ENCODE peak calls at places on chromosomes 6 and 20, in four cellular contexts. One of them, this sample, is unnamed.

GRCh38 chr6:134822920-134823430 is 126.9 kb downstream of the ALDH8A1 start:
- DNase-seq in thoracic aorta: no peak
- DNase-seq in Caco-2: peak; percentile 49
- DNase-seq in cardiac muscle cell: peak; percentile 89
- DNase-seq in this sample: peak; percentile 78

GRCh38 chr20:54477134-54477533 is 1.7 kb downstream of the DOK5 start:
- DNase-seq in thoracic aorta: no peak
- DNase-seq in Caco-2: no peak
- DNase-seq in cardiac muscle cell: no peak
- DNase-seq in this sample: no peak

GRCh38 chr20:51624157-51624731 is 81.7 kb upstream of the NFATC2 start:
- DNase-seq in thoracic aorta: no peak
- DNase-seq in Caco-2: peak; percentile 83
- DNase-seq in cardiac muscle cell: peak; percentile 86
- DNase-seq in this sample: peak; percentile 52

GRCh38 chr20:50191566-50192363 is 1.1 kb downstream of the CEBPB start:
- DNase-seq in thoracic aorta: no peak
- DNase-seq in Caco-2: peak; percentile 89
- DNase-seq in cardiac muscle cell: peak; percentile 79
- DNase-seq in this sample: peak; percentile 24

GRCh38 chr20:9617062-9617461 is 102.7 kb downstream of the LAMP5 start:
- DNase-seq in thoracic aorta: no peak
- DNase-seq in Caco-2: peak; percentile 47
- DNase-seq in cardiac muscle cell: peak; percentile 81
- DNase-seq in this sample: peak; percentile 50

GRCh38 chr6:157597461-157598312 is 216.7 kb downstream of the ZDHHC14 start:
- DNase-seq in thoracic aorta: no peak
- DNase-seq in Caco-2: peak; percentile 62
- DNase-seq in cardiac muscle cell: peak; percentile 46
- DNase-seq in this sample: peak; percentile 45

GRCh38 chr6:25448965-25449538 is 169.9 kb downstream of the CARMIL1 start:
- DNase-seq in thoracic aorta: no peak
- DNase-seq in Caco-2: no peak
- DNase-seq in cardiac muscle cell: no peak
- DNase-seq in this sample: no peak

GRCh38 chr6:158290659-158291058 is 21.6 kb upstream of the TULP4 start:
- DNase-seq in thoracic aorta: no peak
- DNase-seq in Caco-2: no peak
- DNase-seq in cardiac muscle cell: no peak
- DNase-seq in this sample: no peak

GRCh38 chr6:43396408-43397149 is 27.1 kb upstream of the ZNF318 start:
- DNase-seq in thoracic aorta: no peak
- DNase-seq in Caco-2: no peak
- DNase-seq in cardiac muscle cell: no peak
- DNase-seq in this sample: no peak

GRCh38 chr6:125224236-125224861 is 70.8 kb downstream of the TPD52L1 start:
- DNase-seq in thoracic aorta: no peak
- DNase-seq in Caco-2: no peak
- DNase-seq in cardiac muscle cell: no peak
- DNase-seq in this sample: peak; percentile 50

GRCh38 chr6:119974430-119975159 is 625.0 kb upstream of the MAN1A1 start:
- DNase-seq in thoracic aorta: no peak
- DNase-seq in Caco-2: no peak
- DNase-seq in cardiac muscle cell: no peak
- DNase-seq in this sample: no peak

GRCh38 chr6:70700922-70701876 is 33.5 kb downstream of the SMAP1 start:
- DNase-seq in thoracic aorta: no peak
- DNase-seq in Caco-2: no peak
- DNase-seq in cardiac muscle cell: no peak
- DNase-seq in this sample: no peak

GRCh38 chr20:59560588-59561227 is 43.6 kb upstream of the PHACTR3 start:
- DNase-seq in thoracic aorta: no peak
- DNase-seq in Caco-2: no peak
- DNase-seq in cardiac muscle cell: no peak
- DNase-seq in this sample: peak; percentile 13

GRCh38 chr20:59686404-59687346 is 82.3 kb downstream of the PHACTR3 start:
- DNase-seq in thoracic aorta: no peak
- DNase-seq in Caco-2: no peak
- DNase-seq in cardiac muscle cell: no peak
- DNase-seq in this sample: no peak

GRCh38 chr20:60050193-60050960 is 92.2 kb downstream of the CDH26 start:
- DNase-seq in thoracic aorta: no peak
- DNase-seq in Caco-2: peak; percentile 86
- DNase-seq in cardiac muscle cell: peak; percentile 22
- DNase-seq in this sample: no peak

GRCh38 chr6:89655122-89655521 is 16.6 kb upstream of the LYRM2 start:
- DNase-seq in thoracic aorta: no peak
- DNase-seq in Caco-2: no peak
- DNase-seq in cardiac muscle cell: no peak
- DNase-seq in this sample: no peak

GRCh38 chr6:154428892-154429291 is 72.3 kb upstream of the IPCEF1 start:
- DNase-seq in thoracic aorta: no peak
- DNase-seq in Caco-2: no peak
- DNase-seq in cardiac muscle cell: no peak
- DNase-seq in this sample: peak; percentile 50

GRCh38 chr6:14770572-14770971 is 475.3 kb upstream of the JARID2 start:
- DNase-seq in thoracic aorta: no peak
- DNase-seq in Caco-2: no peak
- DNase-seq in cardiac muscle cell: peak; percentile 12
- DNase-seq in this sample: peak; percentile 13

GRCh38 chr6:31948753-31949413 is 3.0 kb downstream of the CFB start:
- DNase-seq in thoracic aorta: no peak
- DNase-seq in Caco-2: no peak
- DNase-seq in cardiac muscle cell: no peak
- DNase-seq in this sample: peak; percentile 52

GRCh38 chr6:157333956-157334355 is 10.6 kb upstream of the TMEM242 start:
- DNase-seq in thoracic aorta: no peak
- DNase-seq in Caco-2: no peak
- DNase-seq in cardiac muscle cell: no peak
- DNase-seq in this sample: no peak

GRCh38 chr6:75204222-75204958 is 1.5 kb downstream of the COL12A1 start:
- DNase-seq in thoracic aorta: no peak
- DNase-seq in Caco-2: peak; percentile 82
- DNase-seq in cardiac muscle cell: peak; percentile 83
- DNase-seq in this sample: peak; percentile 92

GRCh38 chr20:461254-462198 is 807 bp downstream of the TBC1D20 start:
- DNase-seq in thoracic aorta: no peak
- DNase-seq in Caco-2: peak; percentile 50
- DNase-seq in cardiac muscle cell: peak; percentile 74
- DNase-seq in this sample: peak; percentile 32

GRCh38 chr6:133568970-133569889 is 319.7 kb upstream of the TCF21 start:
- DNase-seq in thoracic aorta: no peak
- DNase-seq in Caco-2: peak; percentile 52
- DNase-seq in cardiac muscle cell: peak; percentile 65
- DNase-seq in this sample: peak; percentile 82

GRCh38 chr20:49583669-49584417 is 15.9 kb upstream of the PTGIS start:
- DNase-seq in thoracic aorta: no peak
- DNase-seq in Caco-2: peak; percentile 99
- DNase-seq in cardiac muscle cell: peak; percentile 32
- DNase-seq in this sample: peak; percentile 44

GRCh38 chr6:141753180-141753579 is 379.5 kb upstream of the GJE1 start:
- DNase-seq in thoracic aorta: no peak
- DNase-seq in Caco-2: no peak
- DNase-seq in cardiac muscle cell: no peak
- DNase-seq in this sample: no peak

GRCh38 chr20:57260959-57261357 is 5.5 kb downstream of the BMP7 start:
- DNase-seq in thoracic aorta: no peak
- DNase-seq in Caco-2: no peak
- DNase-seq in cardiac muscle cell: peak; percentile 63
- DNase-seq in this sample: no peak

GRCh38 chr6:14996892-14997291 is 249.0 kb upstream of the JARID2 start:
- DNase-seq in thoracic aorta: no peak
- DNase-seq in Caco-2: peak; percentile 35
- DNase-seq in cardiac muscle cell: no peak
- DNase-seq in this sample: no peak

GRCh38 chr6:29651413-29652197 is 5.3 kb upstream of the MOG start:
- DNase-seq in thoracic aorta: no peak
- DNase-seq in Caco-2: no peak
- DNase-seq in cardiac muscle cell: peak; percentile 37
- DNase-seq in this sample: peak; percentile 48
- TF ChIP-seq CTCF in thoracic aorta: peak; percentile 57
- TF ChIP-seq CTCF in Caco-2: peak; percentile 19
- TF ChIP-seq CTCF in cardiac muscle cell: peak; percentile 67
- TF ChIP-seq CTCF in this sample: peak; percentile 86

GRCh38 chr20:34023937-34024732 is 30.4 kb downstream of the RALY start:
- DNase-seq in thoracic aorta: no peak
- DNase-seq in Caco-2: no peak
- DNase-seq in cardiac muscle cell: no peak
- DNase-seq in this sample: no peak

GRCh38 chr20:34018166-34018565 is 24.5 kb downstream of the RALY start:
- DNase-seq in thoracic aorta: no peak
- DNase-seq in Caco-2: no peak
- DNase-seq in cardiac muscle cell: no peak
- DNase-seq in this sample: no peak

GRCh38 chr20:34024733-34025351 is 31.1 kb downstream of the RALY start:
- DNase-seq in thoracic aorta: no peak
- DNase-seq in Caco-2: peak; percentile 34
- DNase-seq in cardiac muscle cell: peak; percentile 44
- DNase-seq in this sample: no peak

GRCh38 chr20:34022843-34023234 is 29.1 kb downstream of the RALY start:
- DNase-seq in thoracic aorta: no peak
- DNase-seq in Caco-2: no peak
- DNase-seq in cardiac muscle cell: no peak
- DNase-seq in this sample: no peak

DNA sequence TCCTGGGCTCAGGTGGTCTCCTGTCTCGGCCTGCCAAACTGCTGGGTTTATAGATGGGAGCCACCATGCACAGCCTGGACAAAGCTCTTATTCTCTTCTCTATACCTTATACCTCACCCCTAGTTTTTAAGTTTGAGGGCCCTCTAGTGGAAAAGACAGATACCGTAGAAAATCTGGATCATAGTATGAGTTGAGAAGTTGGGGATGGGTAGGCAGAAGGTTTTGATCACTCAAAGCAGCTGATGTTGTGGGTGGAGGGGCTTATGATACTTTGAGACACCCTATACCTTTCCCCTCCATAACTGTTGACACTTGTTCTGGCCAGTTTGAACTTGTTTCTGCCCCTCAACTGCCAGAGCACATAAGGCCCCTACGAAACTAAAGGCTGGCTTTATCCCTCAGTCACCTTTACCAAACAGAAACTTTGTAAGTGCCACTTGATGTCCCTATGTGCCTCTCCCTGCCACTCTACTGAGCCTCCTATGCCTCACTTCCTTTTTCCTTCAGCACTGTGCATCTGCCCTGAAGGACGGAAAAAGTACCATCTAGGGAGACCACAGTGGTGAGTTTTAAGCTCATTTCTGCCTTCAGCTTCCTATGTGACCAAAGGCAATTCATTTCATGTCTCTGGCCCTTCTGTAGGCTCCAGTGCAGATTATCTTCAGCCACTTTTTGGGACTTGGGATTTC is 28.6 kb downstream of the RALY start:
- DNase-seq in thoracic aorta: no peak
- DNase-seq in Caco-2: no peak
- DNase-seq in cardiac muscle cell: peak; percentile 34
- DNase-seq in this sample: peak; percentile 23
- TF ChIP-seq CTCF in thoracic aorta: no peak
- TF ChIP-seq CTCF in Caco-2: peak; percentile 51
- TF ChIP-seq CTCF in cardiac muscle cell: peak; percentile 53
- TF ChIP-seq CTCF in this sample: peak; percentile 70

DNA sequence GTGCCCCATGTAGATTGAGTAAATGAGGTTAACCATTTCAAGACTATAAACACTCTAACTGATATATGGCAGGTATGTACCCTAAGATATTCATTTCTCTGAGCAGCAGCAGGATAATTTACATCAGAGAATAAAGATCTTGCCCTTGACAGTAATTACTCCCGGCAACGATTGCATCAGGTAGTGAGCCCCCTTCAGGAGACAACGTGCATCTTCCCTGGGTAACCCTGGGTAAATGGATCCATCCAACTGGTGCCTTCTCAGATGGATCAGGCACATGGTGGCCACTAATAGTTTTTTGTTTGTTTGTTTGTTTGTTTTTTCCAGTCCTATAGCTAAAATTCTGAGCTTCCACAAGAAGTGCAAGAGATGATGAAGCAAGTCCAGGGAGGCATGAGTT is 469.4 kb upstream of the SLC35B3 start:
- DNase-seq in thoracic aorta: no peak
- DNase-seq in Caco-2: no peak
- DNase-seq in cardiac muscle cell: no peak
- DNase-seq in this sample: no peak
- TF ChIP-seq CTCF in thoracic aorta: no peak
- TF ChIP-seq CTCF in Caco-2: no peak
- TF ChIP-seq CTCF in cardiac muscle cell: no peak
- TF ChIP-seq CTCF in this sample: peak; percentile 10

GRCh38 chr20:2397595-2398145 is 17.0 kb downstream of the TGM6 start:
- DNase-seq in thoracic aorta: no peak
- DNase-seq in Caco-2: no peak
- DNase-seq in cardiac muscle cell: no peak
- DNase-seq in this sample: no peak
- TF ChIP-seq CTCF in thoracic aorta: no peak
- TF ChIP-seq CTCF in Caco-2: no peak
- TF ChIP-seq CTCF in cardiac muscle cell: no peak
- TF ChIP-seq CTCF in this sample: peak; percentile 38

GRCh38 chr6:12403201-12403826 is 113.2 kb downstream of the EDN1 start:
- DNase-seq in thoracic aorta: no peak
- DNase-seq in Caco-2: no peak
- DNase-seq in cardiac muscle cell: no peak
- DNase-seq in this sample: peak; percentile 70
- TF ChIP-seq CTCF in thoracic aorta: no peak
- TF ChIP-seq CTCF in Caco-2: no peak
- TF ChIP-seq CTCF in cardiac muscle cell: no peak
- TF ChIP-seq CTCF in this sample: peak; percentile 22

GRCh38 chr6:145887969-145888368 is 73.4 kb upstream of the FBXO30 start:
- DNase-seq in thoracic aorta: no peak
- DNase-seq in Caco-2: no peak
- DNase-seq in cardiac muscle cell: no peak
- DNase-seq in this sample: peak; percentile 20
- TF ChIP-seq CTCF in thoracic aorta: peak; percentile 49
- TF ChIP-seq CTCF in Caco-2: no peak
- TF ChIP-seq CTCF in cardiac muscle cell: peak; percentile 42
- TF ChIP-seq CTCF in this sample: peak; percentile 75

GRCh38 chr20:53195882-53196610 is 223.9 kb downstream of the TSHZ2 start:
- DNase-seq in thoracic aorta: no peak
- DNase-seq in Caco-2: no peak
- DNase-seq in cardiac muscle cell: no peak
- DNase-seq in this sample: no peak
- TF ChIP-seq CTCF in thoracic aorta: no peak
- TF ChIP-seq CTCF in Caco-2: no peak
- TF ChIP-seq CTCF in cardiac muscle cell: peak; percentile 2
- TF ChIP-seq CTCF in this sample: no peak

GRCh38 chr6:103672169-103672568 is 1187.5 kb downstream of the HACE1 start:
- DNase-seq in thoracic aorta: no peak
- DNase-seq in Caco-2: no peak
- DNase-seq in cardiac muscle cell: peak; percentile 9
- DNase-seq in this sample: no peak
- TF ChIP-seq CTCF in thoracic aorta: no peak
- TF ChIP-seq CTCF in Caco-2: peak; percentile 14
- TF ChIP-seq CTCF in cardiac muscle cell: no peak
- TF ChIP-seq CTCF in this sample: peak; percentile 14

This sample was measured in HFFc6.